ENCODE peak calls at places on chromosomes 2 and 18, in eight cellular contexts. One of them, this sample, is unnamed.

GRCh38 chr2:130185896-130186295 is 3.8 kb downstream of the MZT2B start:
- DNase-seq in nucleus accumbens: no peak
- DNase-seq in NB4: no peak
- DNase-seq in Caco-2: no peak
- DNase-seq in CD4-positive, alpha-beta T cell: no peak
- DNase-seq in transverse colon: no peak
- DNase-seq in astrocyte of the hippocampus: no peak
- DNase-seq in NCI-H2029: no peak
- DNase-seq in this sample: no peak

GRCh38 chr2:197306691-197307030 is 3.9 kb downstream of the ANKRD44 start:
- DNase-seq in astrocyte of the hippocampus: peak
- DNase-seq in nucleus accumbens: peak
- DNase-seq in transverse colon: peak
- DNase-seq in CD4-positive, alpha-beta T cell: no peak
- DNase-seq in Caco-2: no peak
- DNase-seq in NB4: peak
- DNase-seq in NCI-H2029: peak
- DNase-seq in this sample: no peak

GRCh38 chr18:272650-273049 is 4.8 kb upstream of the THOC1 start:
- DNase-seq in nucleus accumbens: no peak
- DNase-seq in Caco-2: no peak
- DNase-seq in transverse colon: no peak
- DNase-seq in CD4-positive, alpha-beta T cell: no peak
- DNase-seq in NB4: no peak
- DNase-seq in astrocyte of the hippocampus: no peak
- DNase-seq in NCI-H2029: no peak
- DNase-seq in this sample: no peak

GRCh38 chr2:161077367-161078210 is 82.6 kb upstream of the TANK start:
- DNase-seq in nucleus accumbens: no peak
- DNase-seq in NCI-H2029: no peak
- DNase-seq in transverse colon: peak
- DNase-seq in Caco-2: no peak
- DNase-seq in astrocyte of the hippocampus: no peak
- DNase-seq in CD4-positive, alpha-beta T cell: peak
- DNase-seq in NB4: peak
- DNase-seq in this sample: peak

GRCh38 chr2:236745420-236746210 is 176.0 kb downstream of the ACKR3 start:
- DNase-seq in NB4: no peak
- DNase-seq in transverse colon: no peak
- DNase-seq in CD4-positive, alpha-beta T cell: no peak
- DNase-seq in nucleus accumbens: no peak
- DNase-seq in Caco-2: peak
- DNase-seq in astrocyte of the hippocampus: peak
- DNase-seq in NCI-H2029: no peak
- DNase-seq in this sample: no peak

GRCh38 chr2:16614314-16614860 is 51.2 kb downstream of the CYRIA start:
- DNase-seq in transverse colon: no peak
- DNase-seq in astrocyte of the hippocampus: peak
- DNase-seq in NB4: no peak
- DNase-seq in Caco-2: no peak
- DNase-seq in NCI-H2029: peak
- DNase-seq in CD4-positive, alpha-beta T cell: no peak
- DNase-seq in nucleus accumbens: no peak
- DNase-seq in this sample: no peak

GRCh38 chr2:174815524-174815923 is 51.3 kb upstream of the CHRNA1 start:
- DNase-seq in transverse colon: no peak
- DNase-seq in NCI-H2029: no peak
- DNase-seq in Caco-2: no peak
- DNase-seq in astrocyte of the hippocampus: no peak
- DNase-seq in NB4: no peak
- DNase-seq in nucleus accumbens: no peak
- DNase-seq in CD4-positive, alpha-beta T cell: no peak
- DNase-seq in this sample: no peak

GRCh38 chr2:83997889-83998288 is 461.2 kb downstream of the SUCLG1 start:
- DNase-seq in CD4-positive, alpha-beta T cell: no peak
- DNase-seq in transverse colon: no peak
- DNase-seq in astrocyte of the hippocampus: no peak
- DNase-seq in NB4: no peak
- DNase-seq in NCI-H2029: no peak
- DNase-seq in nucleus accumbens: no peak
- DNase-seq in Caco-2: no peak
- DNase-seq in this sample: no peak

GRCh38 chr18:58176915-58177717 is 133.1 kb downstream of the NEDD4L start:
- DNase-seq in NB4: no peak
- DNase-seq in Caco-2: no peak
- DNase-seq in NCI-H2029: no peak
- DNase-seq in transverse colon: no peak
- DNase-seq in nucleus accumbens: no peak
- DNase-seq in CD4-positive, alpha-beta T cell: no peak
- DNase-seq in astrocyte of the hippocampus: peak
- DNase-seq in this sample: no peak

GRCh38 chr2:194452504-194452903 is 1204.5 kb upstream of the SLC39A10 start:
- DNase-seq in NB4: no peak
- DNase-seq in astrocyte of the hippocampus: no peak
- DNase-seq in transverse colon: no peak
- DNase-seq in NCI-H2029: no peak
- DNase-seq in Caco-2: no peak
- DNase-seq in nucleus accumbens: no peak
- DNase-seq in CD4-positive, alpha-beta T cell: no peak
- DNase-seq in this sample: no peak

GRCh38 chr18:48290162-48290926 is 118.8 kb downstream of the ZBTB7C start:
- DNase-seq in nucleus accumbens: peak
- DNase-seq in astrocyte of the hippocampus: no peak
- DNase-seq in CD4-positive, alpha-beta T cell: no peak
- DNase-seq in transverse colon: no peak
- DNase-seq in Caco-2: no peak
- DNase-seq in NB4: no peak
- DNase-seq in NCI-H2029: no peak
- DNase-seq in this sample: no peak

GRCh38 chr2:68762665-68763064 is 28.1 kb downstream of the ARHGAP25 start:
- DNase-seq in Caco-2: no peak
- DNase-seq in NCI-H2029: no peak
- DNase-seq in nucleus accumbens: no peak
- DNase-seq in transverse colon: no peak
- DNase-seq in NB4: peak
- DNase-seq in CD4-positive, alpha-beta T cell: no peak
- DNase-seq in astrocyte of the hippocampus: no peak
- DNase-seq in this sample: peak

GRCh38 chr18:8106603-8107002 is 502.6 kb upstream of the RAB12 start:
- DNase-seq in CD4-positive, alpha-beta T cell: no peak
- DNase-seq in transverse colon: no peak
- DNase-seq in Caco-2: no peak
- DNase-seq in NB4: no peak
- DNase-seq in NCI-H2029: no peak
- DNase-seq in nucleus accumbens: no peak
- DNase-seq in astrocyte of the hippocampus: no peak
- DNase-seq in this sample: no peak

GRCh38 chr2:146523218-146523617 is 1321.6 kb upstream of the ACVR2A start:
- DNase-seq in Caco-2: no peak
- DNase-seq in NCI-H2029: peak
- DNase-seq in astrocyte of the hippocampus: no peak
- DNase-seq in CD4-positive, alpha-beta T cell: no peak
- DNase-seq in nucleus accumbens: no peak
- DNase-seq in transverse colon: no peak
- DNase-seq in NB4: peak
- DNase-seq in this sample: peak

GRCh38 chr2:182581196-182581935 is 134.7 kb upstream of the DNAJC10 start:
- DNase-seq in Caco-2: no peak
- DNase-seq in NCI-H2029: no peak
- DNase-seq in astrocyte of the hippocampus: peak
- DNase-seq in NB4: no peak
- DNase-seq in transverse colon: no peak
- DNase-seq in nucleus accumbens: no peak
- DNase-seq in CD4-positive, alpha-beta T cell: no peak
- DNase-seq in this sample: no peak

GRCh38 chr2:112674229-112674628 is 28.5 kb downstream of the SLC20A1 start:
- DNase-seq in transverse colon: peak
- DNase-seq in NCI-H2029: no peak
- DNase-seq in NB4: peak
- DNase-seq in Caco-2: no peak
- DNase-seq in nucleus accumbens: no peak
- DNase-seq in CD4-positive, alpha-beta T cell: no peak
- DNase-seq in astrocyte of the hippocampus: no peak
- DNase-seq in this sample: no peak

GRCh38 chr2:119657486-119658145 is 21.4 kb upstream of the TMEM177 start:
- DNase-seq in NB4: peak
- DNase-seq in CD4-positive, alpha-beta T cell: no peak
- DNase-seq in nucleus accumbens: no peak
- DNase-seq in Caco-2: no peak
- DNase-seq in astrocyte of the hippocampus: no peak
- DNase-seq in NCI-H2029: no peak
- DNase-seq in transverse colon: no peak
- DNase-seq in this sample: no peak

GRCh38 chr2:234333168-234334130 is 163.4 kb downstream of the ARL4C start:
- DNase-seq in CD4-positive, alpha-beta T cell: no peak
- DNase-seq in transverse colon: no peak
- DNase-seq in NCI-H2029: no peak
- DNase-seq in nucleus accumbens: no peak
- DNase-seq in astrocyte of the hippocampus: no peak
- DNase-seq in Caco-2: no peak
- DNase-seq in NB4: no peak
- DNase-seq in this sample: no peak

GRCh38 chr2:120066708-120067547 is 54.1 kb downstream of the EPB41L5 start:
- DNase-seq in transverse colon: no peak
- DNase-seq in astrocyte of the hippocampus: peak
- DNase-seq in Caco-2: peak
- DNase-seq in CD4-positive, alpha-beta T cell: no peak
- DNase-seq in NCI-H2029: peak
- DNase-seq in NB4: no peak
- DNase-seq in nucleus accumbens: no peak
- DNase-seq in this sample: no peak

GRCh38 chr18:9802774-9803697 is 82.7 kb upstream of the TXNDC2 start:
- DNase-seq in CD4-positive, alpha-beta T cell: no peak
- DNase-seq in nucleus accumbens: no peak
- DNase-seq in astrocyte of the hippocampus: no peak
- DNase-seq in NCI-H2029: no peak
- DNase-seq in Caco-2: peak
- DNase-seq in transverse colon: no peak
- DNase-seq in NB4: no peak
- DNase-seq in this sample: no peak

GRCh38 chr2:1663621-1664020 is 80.7 kb downstream of the PXDN start:
- DNase-seq in astrocyte of the hippocampus: no peak
- DNase-seq in CD4-positive, alpha-beta T cell: no peak
- DNase-seq in NB4: no peak
- DNase-seq in Caco-2: peak
- DNase-seq in NCI-H2029: no peak
- DNase-seq in transverse colon: no peak
- DNase-seq in nucleus accumbens: no peak
- DNase-seq in this sample: no peak

GRCh38 chr18:71242981-71243380 is 954.1 kb downstream of the SOCS6 start:
- DNase-seq in NCI-H2029: no peak
- DNase-seq in Caco-2: no peak
- DNase-seq in NB4: no peak
- DNase-seq in transverse colon: no peak
- DNase-seq in nucleus accumbens: no peak
- DNase-seq in CD4-positive, alpha-beta T cell: no peak
- DNase-seq in astrocyte of the hippocampus: no peak
- DNase-seq in this sample: no peak

GRCh38 chr2:126244937-126245336 is 411.0 kb upstream of the GYPC start:
- DNase-seq in CD4-positive, alpha-beta T cell: no peak
- DNase-seq in nucleus accumbens: no peak
- DNase-seq in transverse colon: peak
- DNase-seq in Caco-2: peak
- DNase-seq in astrocyte of the hippocampus: no peak
- DNase-seq in NB4: peak
- DNase-seq in NCI-H2029: no peak
- DNase-seq in this sample: peak

GRCh38 chr2:133884739-133885381 is 316.6 kb upstream of the NCKAP5 start:
- DNase-seq in NB4: peak
- DNase-seq in Caco-2: no peak
- DNase-seq in NCI-H2029: no peak
- DNase-seq in CD4-positive, alpha-beta T cell: no peak
- DNase-seq in astrocyte of the hippocampus: peak
- DNase-seq in transverse colon: no peak
- DNase-seq in nucleus accumbens: no peak
- DNase-seq in this sample: peak

GRCh38 chr2:176270100-176270750 is 983 bp downstream of the MTX2 start:
- DNase-seq in Caco-2: no peak
- DNase-seq in astrocyte of the hippocampus: no peak
- DNase-seq in CD4-positive, alpha-beta T cell: no peak
- DNase-seq in nucleus accumbens: no peak
- DNase-seq in NCI-H2029: no peak
- DNase-seq in transverse colon: peak
- DNase-seq in NB4: no peak
- DNase-seq in this sample: peak

GRCh38 chr2:3460831-3461544 is 58.3 kb downstream of the ADI1 start:
- DNase-seq in NCI-H2029: no peak
- DNase-seq in transverse colon: no peak
- DNase-seq in Caco-2: no peak
- DNase-seq in astrocyte of the hippocampus: no peak
- DNase-seq in NB4: no peak
- DNase-seq in CD4-positive, alpha-beta T cell: no peak
- DNase-seq in nucleus accumbens: no peak
- DNase-seq in this sample: no peak

GRCh38 chr2:27922842-27923241 is 32.3 kb downstream of the BABAM2 start:
- DNase-seq in Caco-2: no peak
- DNase-seq in astrocyte of the hippocampus: no peak
- DNase-seq in transverse colon: no peak
- DNase-seq in NB4: no peak
- DNase-seq in CD4-positive, alpha-beta T cell: no peak
- DNase-seq in NCI-H2029: no peak
- DNase-seq in nucleus accumbens: no peak
- DNase-seq in this sample: no peak

GRCh38 chr18:48566588-48566987 is 27.8 kb downstream of the CTIF start:
- DNase-seq in Caco-2: no peak
- DNase-seq in NCI-H2029: no peak
- DNase-seq in CD4-positive, alpha-beta T cell: no peak
- DNase-seq in NB4: peak
- DNase-seq in nucleus accumbens: no peak
- DNase-seq in astrocyte of the hippocampus: no peak
- DNase-seq in transverse colon: no peak
- DNase-seq in this sample: no peak